ENCODE peak calls at places on chromosome 22, in seven cellular contexts. R, Y, L, S, Q, U and A are unnamed samples.

GRCh38 chr22:25375683-25376082 is 156.2 kb downstream of the CRYBB2 start:
- DNase-seq in Y (no peak), S (no peak), U (no peak), L (no peak), R (no peak), Q (no peak), A (no peak)

GRCh38 chr22:36324414-36324813 is 63.4 kb downstream of the MYH9 start:
- DNase-seq in S (no peak), L (no peak), Q (no peak), U (no peak), Y (no peak), R (no peak), A (no peak)

GRCh38 chr22:37639070-37639760 is at the start of gene SH3BP1:
- DNase-seq in Y (peak), L (peak), Q (peak), U (no peak), S (no peak), R (no peak), A (peak)

GRCh38 chr22:30262917-30263741 is 3.5 kb downstream of the OSM start:
- DNase-seq in Q (peak), L (no peak), Y (peak), S (no peak), R (peak), U (no peak), A (peak)

GRCh38 chr22:46572911-46573780 is 35.7 kb upstream of the CELSR1 start:
- DNase-seq in R (no peak), U (no peak), Y (no peak), Q (no peak), L (no peak), S (no peak), A (no peak)

GRCh38 chr22:19755145-19755710 is 5.3 kb upstream of the TBX1 start:
- DNase-seq in R (no peak), Q (no peak), Y (no peak), S (no peak), U (no peak), L (no peak), A (no peak)

GRCh38 chr22:50342651-50343540 is at the start of gene PPP6R2:
- DNase-seq in Y (peak), U (no peak), L (peak), S (peak), R (peak), Q (peak), A (peak)

GRCh38 chr22:43923191-43923590 is 414 bp upstream of the PNPLA3 start:
- DNase-seq in Y (no peak), Q (no peak), L (no peak), U (no peak), R (no peak), S (no peak), A (peak)

GRCh38 chr22:31734512-31734911 is 15.4 kb downstream of the PRR14L start:
- DNase-seq in S (peak), R (no peak), Y (no peak), U (no peak), Q (no peak), L (no peak), A (no peak)

GRCh38 chr22:36362819-36363377 is 24.9 kb downstream of the MYH9 start:
- DNase-seq in S (no peak), R (no peak), U (no peak), Q (peak), L (no peak), Y (no peak), A (peak)

GRCh38 chr22:50529416-50530279 is at the start of gene TYMP:
- DNase-seq in Q (peak), L (no peak), R (no peak), U (no peak), S (no peak), Y (no peak), A (peak)

GRCh38 chr22:46649176-46650077 is 29.2 kb downstream of the GRAMD4 start:
- DNase-seq in R (peak), L (no peak), U (no peak), S (no peak), Y (no peak), Q (no peak), A (no peak)

GRCh38 chr22:35352214-35353111 is 28.4 kb upstream of the HMOX1 start:
- DNase-seq in Q (peak), U (no peak), S (no peak), R (no peak), L (no peak), Y (no peak), A (peak)

GRCh38 chr22:50399751-50400331 is 56.7 kb downstream of the PPP6R2 start:
- DNase-seq in R (no peak), S (no peak), L (peak), Q (no peak), U (no peak), Y (peak), A (peak)

GRCh38 chr22:22897947-22898346 is 10.3 kb downstream of the IGLL5 start:
- DNase-seq in L (no peak), U (no peak), S (no peak), R (no peak), Y (no peak), Q (no peak), A (no peak)